ENCODE peak calls at places on chromosome 16, in seven cellular contexts. S is HEK293T; A is small intestine; X is stimulated activated CD4-positive, alpha-beta T cell treated with anti-CD3 and anti-CD28 coated beads, TNF-alpha, amount 100 ng/mL, for 4 hours; Z is Caco-2; P is non-pigmented ciliary epithelial cell; L is HFF-Myc. H is an unnamed sample.

GRCh38 chr16:28821874-28822519 is 802 bp upstream of the ATXN2L start:
- DNase-seq in S (no peak), A (peak), X (no peak), Z (no peak), P (no peak), L (no peak), H (no peak)

GRCh38 chr16:66712512-66712911 is 16.0 kb upstream of the CMTM4 start:
- DNase-seq in S (no peak), A (no peak), X (no peak), Z (no peak), P (no peak), L (no peak), H (no peak)

GRCh38 chr16:27355610-27356009 is 41.8 kb downstream of the IL4R start:
- DNase-seq in S (peak), A (peak), X (no peak), Z (no peak), P (no peak), L (no peak), H (peak)

GRCh38 chr16:46690281-46691178 is 1.1 kb downstream of the ORC6 start:
- DNase-seq in S (no peak), A (peak), X (no peak), Z (no peak), P (no peak), L (no peak), H (no peak)

GRCh38 chr16:50627419-50627818 is 53.7 kb downstream of the SNX20 start:
- DNase-seq in S (no peak), A (peak), X (no peak), Z (no peak), P (no peak), L (no peak), H (no peak)

GRCh38 chr16:50478773-50479149 is 69.4 kb upstream of the NKD1 start:
- DNase-seq in S (no peak), A (peak), X (no peak), Z (no peak), P (no peak), L (no peak), H (no peak)

GRCh38 chr16:31430380-31431052 is 2.4 kb upstream of the COX6A2 start:
- DNase-seq in S (no peak), A (no peak), X (no peak), Z (no peak), P (no peak), L (no peak), H (no peak)

GRCh38 chr16:8620535-8620934 is 963 bp upstream of the METTL22 start:
- DNase-seq in S (no peak), A (no peak), X (no peak), Z (no peak), P (no peak), L (no peak), H (no peak)

GRCh38 chr16:85490971-85491771 is 122.0 kb upstream of the GSE1 start:
- DNase-seq in S (peak), A (peak), X (no peak), Z (no peak), P (no peak), L (no peak), H (no peak)

H was measured in NT2/D1.